ENCODE peak calls at places on chromosomes 2 and 18, in four cellular contexts. Q is NCI-H1417, D is GM12865, N is posterior vena cava. O is an unnamed sample.

GRCh38 chr2:140465301-140465700 is 1665.5 kb downstream of the LRP1B start:
- DNase-seq in D (no peak), N (no peak), Q (no peak), O (peak; percentile 2)

GRCh38 chr2:241491549-241492173 is 16.7 kb downstream of the STK25 start:
- DNase-seq in D (no peak), Q (no peak), N (no peak), O (no peak)

GRCh38 chr18:73848656-73849055 is 299.0 kb downstream of the FBXO15 start:
- DNase-seq in Q (no peak), N (no peak), D (no peak), O (no peak)

GRCh38 chr18:52367962-52368745 is 28.2 kb downstream of the DCC start:
- DNase-seq in N (no peak), D (peak; percentile 8), Q (no peak), O (no peak)

GRCh38 chr18:9743200-9744016 is 35.3 kb downstream of the RAB31 start:
- DNase-seq in N (no peak), Q (no peak), D (no peak), O (no peak)

GRCh38 chr2:141260895-141261294 is 869.9 kb downstream of the LRP1B start:
- DNase-seq in Q (no peak), N (no peak), D (no peak), O (no peak)

GRCh38 chr18:48952287-48953095 is 1.7 kb upstream of the SMAD7 start:
- DNase-seq in D (peak; percentile 78), Q (peak; percentile 52), N (peak; percentile 96), O (peak; percentile 95)

GRCh38 chr2:40394597-40394996 is 57.3 kb downstream of the SLC8A1 start:
- DNase-seq in D (no peak), N (no peak), Q (no peak), O (no peak)

GRCh38 chr2:29650634-29651097 is 270.7 kb downstream of the ALK start:
- DNase-seq in D (no peak), N (no peak), Q (no peak), O (no peak)

GRCh38 chr2:19138264-19138825 is 220.1 kb downstream of the OSR1 start:
- DNase-seq in Q (no peak), N (no peak), D (no peak), O (no peak)

GRCh38 chr2:30721241-30721640 is 86.0 kb downstream of the CAPN13 start:
- DNase-seq in D (no peak), N (no peak), Q (no peak), O (no peak)

O was measured in retina.